ENCODE peak calls at places on chromosomes 3 and 15, in four cellular contexts. T is dorsolateral prefrontal cortex, C is stromal cell of bone marrow, V is glutamatergic neuron. B is an unnamed sample.

GRCh38 chr3:43951813-43952212 is 261.1 kb downstream of the ABHD5 start:
- DNase-seq in C (no peak), V (no peak), T (no peak), B (no peak)

GRCh38 chr15:52295421-52295991 is at the start of gene MYO5C:
- DNase-seq in V (peak), C (no peak), T (no peak), B (peak)

GRCh38 chr15:25790003-25790660 is 73.0 kb downstream of the ATP10A start:
- DNase-seq in V (no peak), T (peak), C (peak), B (peak)

GRCh38 chr3:67357610-67358458 is 296.6 kb downstream of the SUCLG2 start:
- DNase-seq in C (no peak), V (peak), T (no peak), B (peak)

GRCh38 chr3:23611737-23612295 is 193.9 kb upstream of the UBE2E1 start:
- DNase-seq in T (peak), V (no peak), C (peak), B (peak)

GRCh38 chr3:159950156-159950898 is 38.3 kb upstream of the IL12A start:
- DNase-seq in T (no peak), V (no peak), C (no peak), B (no peak)

GRCh38 chr3:145448436-145448835 is 712.5 kb downstream of the PLOD2 start:
- DNase-seq in C (no peak), V (no peak), T (no peak), B (no peak)

GRCh38 chr15:79582650-79583049 is 150.5 kb downstream of the MINAR1 start:
- DNase-seq in T (no peak), C (no peak), V (no peak), B (peak)

GRCh38 chr3:114809668-114810413 is 337.2 kb downstream of the ZBTB20 start:
- DNase-seq in C (peak), T (no peak), V (no peak), B (peak)

GRCh38 chr15:37010595-37010994 is 89.8 kb downstream of the MEIS2 start:
- DNase-seq in T (no peak), C (no peak), V (no peak), B (no peak)

GRCh38 chr3:169964176-169964575 is 2.4 kb upstream of the SEC62 start:
- DNase-seq in C (no peak), T (no peak), V (no peak), B (no peak)

GRCh38 chr3:4396599-4396998 is 70.5 kb downstream of the SUMF1 start:
- DNase-seq in V (no peak), T (no peak), C (no peak), B (no peak)

GRCh38 chr3:193974147-193974546 is 161.8 kb upstream of the HES1 start:
- DNase-seq in V (no peak), T (no peak), C (no peak), B (peak)

GRCh38 chr15:62482715-62483429 is 317.8 kb upstream of the C2CD4B start:
- DNase-seq in C (no peak), V (peak), T (no peak), B (peak)

GRCh38 chr3:126356373-126357298 is 572 bp downstream of the KLF15 start:
- DNase-seq in V (peak), C (no peak), T (no peak), B (no peak)

B was measured in LHCN-M2.